ENCODE peak calls at places on chromosomes 12 and 14, in ten cellular contexts. One of them, this sample, is unnamed.

GRCh38 chr12:122951406-122951805 is 14.9 kb downstream of the ABCB9 start:
- DNase-seq in right cardiac atrium: peak; percentile 20
- DNase-seq in neuronal stem cell: no peak
- DNase-seq in AG09309: no peak
- DNase-seq in effector memory CD4-positive, alpha-beta T cell: no peak
- DNase-seq in NB4: peak; percentile 53
- DNase-seq in PC-3: peak; percentile 84
- DNase-seq in SK-N-SH: no peak
- DNase-seq in CD8-positive, alpha-beta T cell: no peak
- DNase-seq in AG10803: no peak
- DNase-seq in this sample: peak; percentile 94

GRCh38 chr12:22974865-22975264 is 349.9 kb downstream of the ETNK1 start:
- DNase-seq in right cardiac atrium: no peak
- DNase-seq in neuronal stem cell: no peak
- DNase-seq in AG09309: peak; percentile 41
- DNase-seq in effector memory CD4-positive, alpha-beta T cell: no peak
- DNase-seq in NB4: peak; percentile 30
- DNase-seq in PC-3: peak; percentile 50
- DNase-seq in SK-N-SH: no peak
- DNase-seq in CD8-positive, alpha-beta T cell: no peak
- DNase-seq in AG10803: peak; percentile 81
- DNase-seq in this sample: no peak

GRCh38 chr12:96343347-96343954 is 56.8 kb downstream of the CDK17 start:
- DNase-seq in right cardiac atrium: no peak
- DNase-seq in neuronal stem cell: no peak
- DNase-seq in AG09309: no peak
- DNase-seq in effector memory CD4-positive, alpha-beta T cell: no peak
- DNase-seq in NB4: peak; percentile 67
- DNase-seq in PC-3: no peak
- DNase-seq in SK-N-SH: no peak
- DNase-seq in CD8-positive, alpha-beta T cell: no peak
- DNase-seq in AG10803: peak; percentile 40
- DNase-seq in this sample: no peak

GRCh38 chr14:77889971-77890442 is 90.1 kb downstream of the ADCK1 start:
- DNase-seq in right cardiac atrium: no peak
- DNase-seq in neuronal stem cell: no peak
- DNase-seq in AG09309: peak; percentile 74
- DNase-seq in effector memory CD4-positive, alpha-beta T cell: no peak
- DNase-seq in NB4: no peak
- DNase-seq in PC-3: peak; percentile 14
- DNase-seq in SK-N-SH: no peak
- DNase-seq in CD8-positive, alpha-beta T cell: no peak
- DNase-seq in AG10803: peak; percentile 65
- DNase-seq in this sample: peak; percentile 91

GRCh38 chr12:131385313-131386166 is 325.4 kb upstream of the SFSWAP start:
- DNase-seq in right cardiac atrium: peak; percentile 20
- DNase-seq in neuronal stem cell: no peak
- DNase-seq in AG09309: no peak
- DNase-seq in effector memory CD4-positive, alpha-beta T cell: no peak
- DNase-seq in NB4: no peak
- DNase-seq in PC-3: no peak
- DNase-seq in SK-N-SH: no peak
- DNase-seq in CD8-positive, alpha-beta T cell: no peak
- DNase-seq in AG10803: no peak
- DNase-seq in this sample: peak; percentile 71

GRCh38 chr12:80412343-80412953 is 31.6 kb upstream of the PTPRQ start:
- DNase-seq in right cardiac atrium: no peak
- DNase-seq in neuronal stem cell: peak; percentile 37
- DNase-seq in AG09309: peak; percentile 23
- DNase-seq in effector memory CD4-positive, alpha-beta T cell: no peak
- DNase-seq in NB4: peak; percentile 63
- DNase-seq in PC-3: peak; percentile 72
- DNase-seq in SK-N-SH: peak; percentile 30
- DNase-seq in CD8-positive, alpha-beta T cell: no peak
- DNase-seq in AG10803: peak; percentile 62
- DNase-seq in this sample: no peak

GRCh38 chr12:108784270-108784669 is 53.0 kb upstream of the CORO1C start:
- DNase-seq in right cardiac atrium: no peak
- DNase-seq in neuronal stem cell: no peak
- DNase-seq in AG09309: no peak
- DNase-seq in effector memory CD4-positive, alpha-beta T cell: no peak
- DNase-seq in NB4: no peak
- DNase-seq in PC-3: no peak
- DNase-seq in SK-N-SH: no peak
- DNase-seq in CD8-positive, alpha-beta T cell: no peak
- DNase-seq in AG10803: no peak
- DNase-seq in this sample: no peak

GRCh38 chr12:52975820-52976573 is 27.1 kb downstream of the KRT18 start:
- DNase-seq in right cardiac atrium: peak; percentile 81
- DNase-seq in neuronal stem cell: no peak
- DNase-seq in AG09309: no peak
- DNase-seq in effector memory CD4-positive, alpha-beta T cell: no peak
- DNase-seq in NB4: no peak
- DNase-seq in PC-3: peak; percentile 67
- DNase-seq in SK-N-SH: no peak
- DNase-seq in CD8-positive, alpha-beta T cell: no peak
- DNase-seq in AG10803: peak; percentile 22
- DNase-seq in this sample: no peak

GRCh38 chr14:97977711-97978261 is 1180.6 kb downstream of the VRK1 start:
- DNase-seq in right cardiac atrium: peak; percentile 94
- DNase-seq in neuronal stem cell: no peak
- DNase-seq in AG09309: no peak
- DNase-seq in effector memory CD4-positive, alpha-beta T cell: peak; percentile 31
- DNase-seq in NB4: no peak
- DNase-seq in PC-3: peak; percentile 70
- DNase-seq in SK-N-SH: peak; percentile 60
- DNase-seq in CD8-positive, alpha-beta T cell: peak; percentile 75
- DNase-seq in AG10803: peak; percentile 45
- DNase-seq in this sample: no peak

GRCh38 chr14:67555518-67556090 is 22.5 kb downstream of the PLEKHH1 start:
- DNase-seq in right cardiac atrium: no peak
- DNase-seq in neuronal stem cell: no peak
- DNase-seq in AG09309: no peak
- DNase-seq in effector memory CD4-positive, alpha-beta T cell: no peak
- DNase-seq in NB4: no peak
- DNase-seq in PC-3: no peak
- DNase-seq in SK-N-SH: no peak
- DNase-seq in CD8-positive, alpha-beta T cell: no peak
- DNase-seq in AG10803: no peak
- DNase-seq in this sample: no peak

GRCh38 chr14:61191751-61192150 is 89.4 kb downstream of the TMEM30B start:
- DNase-seq in right cardiac atrium: no peak
- DNase-seq in neuronal stem cell: no peak
- DNase-seq in AG09309: no peak
- DNase-seq in effector memory CD4-positive, alpha-beta T cell: no peak
- DNase-seq in NB4: no peak
- DNase-seq in PC-3: no peak
- DNase-seq in SK-N-SH: no peak
- DNase-seq in CD8-positive, alpha-beta T cell: no peak
- DNase-seq in AG10803: peak; percentile 40
- DNase-seq in this sample: no peak

GRCh38 chr12:56029166-56029519 is 8.3 kb downstream of the IKZF4 start:
- DNase-seq in right cardiac atrium: no peak
- DNase-seq in neuronal stem cell: no peak
- DNase-seq in AG09309: peak; percentile 37
- DNase-seq in effector memory CD4-positive, alpha-beta T cell: no peak
- DNase-seq in NB4: no peak
- DNase-seq in PC-3: peak; percentile 74
- DNase-seq in SK-N-SH: no peak
- DNase-seq in CD8-positive, alpha-beta T cell: no peak
- DNase-seq in AG10803: peak; percentile 57
- DNase-seq in this sample: peak; percentile 92

GRCh38 chr14:33061667-33062325 is 123.1 kb downstream of the NPAS3 start:
- DNase-seq in right cardiac atrium: no peak
- DNase-seq in neuronal stem cell: no peak
- DNase-seq in AG09309: no peak
- DNase-seq in effector memory CD4-positive, alpha-beta T cell: no peak
- DNase-seq in NB4: no peak
- DNase-seq in PC-3: peak; percentile 38
- DNase-seq in SK-N-SH: no peak
- DNase-seq in CD8-positive, alpha-beta T cell: no peak
- DNase-seq in AG10803: no peak
- DNase-seq in this sample: no peak

DNA sequence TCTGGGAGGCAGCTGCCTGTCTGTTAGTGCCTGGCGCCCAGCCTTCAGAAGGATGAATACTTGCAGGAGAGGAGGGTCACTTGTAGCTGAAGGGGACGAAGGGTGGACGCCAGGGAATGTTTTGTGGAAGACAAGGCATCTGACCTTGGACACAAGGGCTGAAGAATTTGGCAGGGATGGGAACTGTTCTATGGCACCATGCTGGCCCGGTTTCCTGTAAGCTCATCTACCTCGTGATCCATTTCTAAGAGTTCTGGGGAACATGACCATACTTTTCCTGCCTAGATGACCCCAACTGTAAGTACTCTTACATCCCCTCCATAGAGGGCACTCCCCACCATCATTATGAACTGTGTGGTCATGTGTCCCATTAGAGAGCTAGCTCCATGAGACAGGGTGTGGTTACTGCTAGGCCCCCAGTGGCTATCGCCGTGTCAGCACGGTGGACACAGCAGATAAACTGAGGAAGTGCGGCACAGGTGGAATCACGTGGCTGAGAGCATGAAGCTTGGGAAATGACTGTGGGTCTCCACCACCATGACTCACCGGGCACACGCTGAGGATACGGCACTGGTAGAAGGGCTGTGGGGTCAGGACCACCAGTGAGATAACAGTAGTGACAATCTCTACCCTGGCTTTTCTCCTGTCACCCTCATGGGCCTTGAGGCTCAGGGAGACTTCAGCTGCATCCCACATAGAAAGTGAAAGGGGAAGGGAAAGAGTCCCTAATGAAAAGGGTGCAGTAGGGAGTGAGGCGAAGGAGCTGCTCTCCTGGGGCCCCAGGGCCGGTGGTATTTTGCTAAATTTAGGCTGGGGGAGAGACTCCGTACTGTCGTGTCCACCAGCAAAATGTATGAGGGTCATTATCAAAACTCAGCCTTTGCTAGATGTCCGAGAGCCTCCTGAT is 252.6 kb downstream of the FOXN3 start:
- DNase-seq in right cardiac atrium: peak; percentile 32
- DNase-seq in neuronal stem cell: no peak
- DNase-seq in AG09309: no peak
- DNase-seq in effector memory CD4-positive, alpha-beta T cell: no peak
- DNase-seq in NB4: no peak
- DNase-seq in PC-3: no peak
- DNase-seq in SK-N-SH: no peak
- DNase-seq in CD8-positive, alpha-beta T cell: no peak
- DNase-seq in AG10803: no peak
- DNase-seq in this sample: no peak
- H3K4me3 ChIP-seq in right cardiac atrium: no peak overlapping the region
- H3K4me3 ChIP-seq in neuronal stem cell: no peak overlapping the region
- H3K4me3 ChIP-seq in AG09309: no peak overlapping the region
- H3K4me3 ChIP-seq in effector memory CD4-positive, alpha-beta T cell: no peak overlapping the region
- H3K4me3 ChIP-seq in NB4: no peak overlapping the region
- H3K4me3 ChIP-seq in PC-3: no peak overlapping the region
- H3K4me3 ChIP-seq in SK-N-SH: no peak overlapping the region
- H3K4me3 ChIP-seq in CD8-positive, alpha-beta T cell: no peak overlapping the region
- H3K4me3 ChIP-seq in AG10803: no peak overlapping the region
- H3K4me3 ChIP-seq in this sample: no peak overlapping the region

GRCh38 chr14:93879362-93879983 is 47.7 kb upstream of the FAM181A start:
- DNase-seq in right cardiac atrium: no peak
- DNase-seq in neuronal stem cell: no peak
- DNase-seq in AG09309: no peak
- DNase-seq in effector memory CD4-positive, alpha-beta T cell: no peak
- DNase-seq in NB4: no peak
- DNase-seq in PC-3: no peak
- DNase-seq in SK-N-SH: no peak
- DNase-seq in CD8-positive, alpha-beta T cell: no peak
- DNase-seq in AG10803: no peak
- DNase-seq in this sample: no peak
- H3K4me3 ChIP-seq in right cardiac atrium: no peak overlapping the region
- H3K4me3 ChIP-seq in neuronal stem cell: no peak overlapping the region
- H3K4me3 ChIP-seq in AG09309: no peak overlapping the region
- H3K4me3 ChIP-seq in effector memory CD4-positive, alpha-beta T cell: no peak overlapping the region
- H3K4me3 ChIP-seq in NB4: no peak overlapping the region
- H3K4me3 ChIP-seq in PC-3: no peak overlapping the region
- H3K4me3 ChIP-seq in SK-N-SH: no peak overlapping the region
- H3K4me3 ChIP-seq in CD8-positive, alpha-beta T cell: no peak overlapping the region
- H3K4me3 ChIP-seq in AG10803: no peak overlapping the region
- H3K4me3 ChIP-seq in this sample: peak overlapping the region; percentile 30

DNA sequence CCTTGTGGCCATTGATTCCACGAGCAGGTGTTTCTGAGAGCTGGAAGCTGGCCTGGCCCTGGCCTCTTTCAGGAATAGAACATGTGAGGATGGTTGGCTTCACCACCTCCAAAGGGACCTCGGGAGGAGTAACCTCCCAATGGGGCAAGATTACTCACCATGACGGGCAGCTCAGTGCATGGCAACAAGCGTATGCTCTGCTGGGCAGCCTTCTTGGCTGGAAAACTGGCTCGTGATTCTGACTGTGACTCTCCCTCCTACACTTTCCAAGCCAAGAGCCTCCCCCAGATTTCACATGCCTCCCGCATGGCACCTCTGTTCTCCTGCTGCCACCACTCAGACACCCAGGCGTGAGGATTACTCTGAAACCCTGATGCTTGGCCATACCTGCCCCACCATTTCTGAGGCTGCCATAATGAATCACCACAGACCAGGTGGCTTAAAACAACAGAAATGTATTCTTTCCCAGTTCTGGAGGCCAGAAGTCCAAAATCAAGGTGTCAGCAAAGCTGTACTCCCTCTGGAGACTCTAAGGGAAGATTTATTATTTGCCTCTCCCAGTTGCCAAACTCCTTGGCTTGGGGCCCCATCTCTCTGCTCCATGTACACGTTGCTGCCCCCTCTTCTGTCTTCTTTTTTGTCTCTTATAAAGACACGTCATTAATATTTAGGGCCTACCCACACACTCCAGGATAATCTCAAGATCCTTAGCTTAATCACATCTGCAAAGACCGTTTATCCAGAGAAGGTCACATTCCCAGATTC is 215.9 kb downstream of the CHST11 start:
- DNase-seq in right cardiac atrium: peak; percentile 67
- DNase-seq in neuronal stem cell: no peak
- DNase-seq in AG09309: no peak
- DNase-seq in effector memory CD4-positive, alpha-beta T cell: no peak
- DNase-seq in NB4: peak; percentile 39
- DNase-seq in PC-3: peak; percentile 59
- DNase-seq in SK-N-SH: no peak
- DNase-seq in CD8-positive, alpha-beta T cell: no peak
- DNase-seq in AG10803: peak; percentile 63
- DNase-seq in this sample: peak; percentile 84
- H3K4me3 ChIP-seq in right cardiac atrium: no peak overlapping the region
- H3K4me3 ChIP-seq in neuronal stem cell: no peak overlapping the region
- H3K4me3 ChIP-seq in AG09309: no peak overlapping the region
- H3K4me3 ChIP-seq in effector memory CD4-positive, alpha-beta T cell: no peak overlapping the region
- H3K4me3 ChIP-seq in NB4: no peak overlapping the region
- H3K4me3 ChIP-seq in PC-3: no peak overlapping the region
- H3K4me3 ChIP-seq in SK-N-SH: no peak overlapping the region
- H3K4me3 ChIP-seq in CD8-positive, alpha-beta T cell: no peak overlapping the region
- H3K4me3 ChIP-seq in AG10803: no peak overlapping the region
- H3K4me3 ChIP-seq in this sample: peak overlapping the region; percentile 29

DNA sequence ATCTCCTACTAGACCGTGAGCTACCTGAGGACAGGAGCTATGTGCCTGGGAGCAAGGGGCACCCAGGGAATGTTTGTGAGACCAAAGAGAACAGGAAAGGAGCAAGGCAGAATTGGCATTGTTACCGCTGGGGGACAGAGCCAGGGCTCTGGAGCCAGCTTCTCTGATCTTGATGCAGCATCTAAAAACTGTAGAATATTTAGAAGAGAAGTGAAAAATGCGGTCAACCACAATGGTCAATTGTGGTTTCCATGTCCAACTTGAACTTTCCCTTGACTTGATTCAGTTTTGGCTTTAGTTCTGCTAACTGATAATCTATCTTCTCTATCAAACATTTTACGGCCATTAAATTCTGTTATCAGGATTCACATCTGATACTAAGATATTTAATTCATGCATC is 201.2 kb downstream of the ANO4 start:
- DNase-seq in right cardiac atrium: no peak
- DNase-seq in neuronal stem cell: no peak
- DNase-seq in AG09309: no peak
- DNase-seq in effector memory CD4-positive, alpha-beta T cell: no peak
- DNase-seq in NB4: peak; percentile 24
- DNase-seq in PC-3: no peak
- DNase-seq in SK-N-SH: no peak
- DNase-seq in CD8-positive, alpha-beta T cell: no peak
- DNase-seq in AG10803: no peak
- DNase-seq in this sample: no peak
- H3K4me3 ChIP-seq in right cardiac atrium: no peak overlapping the region
- H3K4me3 ChIP-seq in neuronal stem cell: no peak overlapping the region
- H3K4me3 ChIP-seq in AG09309: no peak overlapping the region
- H3K4me3 ChIP-seq in effector memory CD4-positive, alpha-beta T cell: no peak overlapping the region
- H3K4me3 ChIP-seq in NB4: no peak overlapping the region
- H3K4me3 ChIP-seq in PC-3: no peak overlapping the region
- H3K4me3 ChIP-seq in SK-N-SH: no peak overlapping the region
- H3K4me3 ChIP-seq in CD8-positive, alpha-beta T cell: no peak overlapping the region
- H3K4me3 ChIP-seq in AG10803: no peak overlapping the region
- H3K4me3 ChIP-seq in this sample: no peak overlapping the region